ENCODE peak calls at places on chromosomes 2 and 18, in five cellular contexts. O, G, K, D and Q are unnamed samples.

GRCh38 chr2:206981089-206981674 is 41.9 kb downstream of the CPO start:
- DNase-seq in O (no peak), K (no peak), D (no peak), G (no peak), Q (no peak)

GRCh38 chr18:36315736-36316135 is 18.2 kb downstream of the FHOD3 start:
- DNase-seq in D (peak; percentile 63), O (peak; percentile 76), K (peak; percentile 67), G (no peak), Q (peak; percentile 59)

GRCh38 chr18:71028285-71028762 is 739.5 kb downstream of the SOCS6 start:
- DNase-seq in D (no peak), K (no peak), O (no peak), G (no peak), Q (no peak)

GRCh38 chr2:25042321-25043240 is 705 bp downstream of the EFR3B start:
- DNase-seq in K (peak; percentile 13), O (peak; percentile 78), D (peak; percentile 10), G (peak; percentile 68), Q (peak; percentile 11)

GRCh38 chr2:174025271-174026121 is 60.3 kb upstream of the SP3 start:
- DNase-seq in O (peak; percentile 72), G (peak; percentile 71), K (peak; percentile 99), D (peak; percentile 89), Q (no peak)

GRCh38 chr2:67999332-67999731 is 63.5 kb downstream of the C1D start:
- DNase-seq in O (no peak), K (no peak), D (no peak), G (no peak), Q (no peak)

GRCh38 chr2:235744161-235744560 is 250.3 kb downstream of the AGAP1 start:
- DNase-seq in D (no peak), G (no peak), O (no peak), K (no peak), Q (no peak)

GRCh38 chr2:150373374-150373773 is 114.1 kb downstream of the RND3 start:
- DNase-seq in O (no peak), G (no peak), D (no peak), K (no peak), Q (no peak)

GRCh38 chr2:102488063-102488462 is 15.0 kb downstream of the SLC9A4 start:
- DNase-seq in D (peak; percentile 51), O (no peak), K (peak; percentile 74), G (no peak), Q (peak; percentile 9)

GRCh38 chr2:71256421-71256820 is 29.5 kb upstream of the PAIP2B start:
- DNase-seq in G (no peak), D (no peak), K (no peak), O (no peak), Q (no peak)

GRCh38 chr2:109383505-109384307 is 230.1 kb downstream of the SEPTIN10 start:
- DNase-seq in K (no peak), G (peak; percentile 28), D (no peak), O (no peak), Q (no peak)

GRCh38 chr2:135960598-135961551 is 24.6 kb downstream of the DARS1 start:
- DNase-seq in K (peak; percentile 20), O (peak; percentile 15), G (no peak), D (peak; percentile 80), Q (no peak)

GRCh38 chr18:46832856-46833255 is 76.0 kb upstream of the ST8SIA5 start:
- DNase-seq in G (no peak), O (no peak), D (no peak), K (no peak), Q (no peak)

DNA sequence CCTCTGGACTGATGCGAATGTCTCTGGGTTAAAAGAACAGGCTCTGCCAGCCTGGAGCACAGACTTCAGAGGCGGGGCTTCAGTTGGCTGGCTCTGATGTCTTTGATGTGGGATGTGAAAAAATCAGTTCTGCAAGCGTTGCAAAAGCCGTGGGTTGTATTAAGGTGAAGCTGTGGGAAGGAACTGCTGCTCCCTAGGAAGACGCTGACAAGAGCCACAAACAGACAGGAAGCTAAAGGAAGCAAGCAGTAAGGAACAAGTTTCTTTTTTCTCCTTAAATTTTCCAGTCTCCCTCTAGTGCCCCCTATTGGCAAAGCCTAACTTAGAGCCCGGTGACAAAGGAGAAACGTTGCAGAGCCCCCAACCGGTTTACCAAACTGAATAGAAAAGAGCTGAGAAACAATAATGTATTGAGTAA is 239.0 kb downstream of the CCDC178 start:
- DNase-seq in O (peak; percentile 72), K (peak; percentile 35), D (no peak), G (no peak), Q (no peak)
- TF ChIP-seq CTCF in O (peak; percentile 83), K (peak; percentile 67), D (peak; percentile 34), G (peak; percentile 51), Q (no peak)

DNA sequence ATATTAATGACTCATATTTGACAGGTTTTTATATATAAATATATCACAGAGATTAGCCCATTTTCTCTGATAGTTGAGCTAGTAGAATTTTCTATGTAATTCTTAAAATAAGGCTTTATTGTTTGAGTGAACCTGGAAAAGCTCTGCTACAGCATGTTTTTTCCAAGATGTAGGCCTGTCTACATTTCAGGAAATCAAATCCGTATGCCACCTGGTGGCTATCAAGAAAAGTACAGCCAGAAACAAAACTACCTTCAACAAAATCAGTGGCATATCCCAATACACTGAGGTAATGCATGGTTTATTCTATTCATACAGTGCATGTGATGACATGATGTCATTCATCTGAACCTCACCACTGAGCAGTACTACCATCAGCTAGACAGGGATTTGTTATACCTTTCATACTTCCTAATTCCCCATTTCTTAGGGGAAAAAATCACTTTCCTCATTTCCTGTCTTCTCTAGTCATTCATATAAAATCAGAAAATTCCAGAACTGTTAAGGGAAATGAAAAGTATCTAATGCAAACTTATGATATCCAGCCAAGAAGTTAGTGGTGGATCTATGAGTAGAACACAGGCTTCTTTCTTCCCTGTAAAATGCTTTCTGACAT is 310.4 kb upstream of the SYT4 start:
- DNase-seq in D (peak; percentile 41), G (no peak), K (peak; percentile 46), O (peak; percentile 37), Q (peak; percentile 44)
- TF ChIP-seq CTCF in D (peak; percentile 67), G (peak; percentile 79), K (peak; percentile 80), O (peak; percentile 79), Q (peak; percentile 89)

GRCh38 chr18:51279367-51279984 is 82.0 kb upstream of the MEX3C start:
- DNase-seq in K (no peak), G (no peak), D (no peak), O (no peak), Q (no peak)

GRCh38 chr18:51273435-51273834 is 76.0 kb upstream of the MEX3C start:
- DNase-seq in G (no peak), K (no peak), D (no peak), O (no peak), Q (no peak)

GRCh38 chr18:51275712-51276473 is 78.4 kb upstream of the MEX3C start:
- DNase-seq in D (peak; percentile 0), G (no peak), O (no peak), K (peak; percentile 5), Q (no peak)

GRCh38 chr18:51278045-51278649 is 80.7 kb upstream of the MEX3C start:
- DNase-seq in D (no peak), O (peak; percentile 74), G (no peak), K (peak; percentile 27), Q (no peak)
- TF ChIP-seq CTCF in D (peak; percentile 11), O (peak; percentile 90), G (peak; percentile 39), K (peak; percentile 61), Q (peak; percentile 51)

GRCh38 chr2:164126960-164127359 is 391.2 kb upstream of the FIGN start:
- DNase-seq in K (no peak), G (no peak), D (no peak), O (no peak), Q (no peak)
- TF ChIP-seq CTCF in K (peak; percentile 14), G (peak; percentile 14), D (no peak), O (peak; percentile 45), Q (no peak)

DNA sequence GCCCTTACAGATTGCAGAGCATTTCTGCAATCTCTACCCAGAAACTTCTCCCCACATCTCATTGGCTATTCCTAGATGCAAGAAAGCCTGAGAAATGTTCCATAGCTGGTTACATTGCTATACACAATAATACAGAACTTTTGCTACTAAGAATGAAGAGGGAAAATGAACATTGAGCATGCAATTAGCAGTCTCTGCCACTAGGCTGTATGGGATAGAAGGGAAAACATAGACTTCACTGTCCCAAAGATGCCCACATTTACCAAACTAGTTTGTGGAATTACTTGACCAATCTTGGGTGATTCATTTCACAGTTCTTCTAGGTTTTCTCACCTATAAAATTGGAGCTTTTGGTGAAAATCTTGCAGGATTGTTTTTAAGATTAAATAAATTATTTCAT is 265.7 kb upstream of the NT5C1B start:
- DNase-seq in O (no peak), G (no peak), D (peak; percentile 22), K (peak; percentile 42), Q (peak; percentile 17)
- TF ChIP-seq CTCF in O (peak; percentile 54), G (peak; percentile 10), D (peak; percentile 44), K (peak; percentile 69), Q (peak; percentile 74)

GRCh38 chr2:501130-501529 is 176.1 kb downstream of the TMEM18 start:
- DNase-seq in K (no peak), G (no peak), O (peak; percentile 46), D (no peak), Q (no peak)
- TF ChIP-seq CTCF in K (no peak), G (no peak), O (peak; percentile 37), D (no peak), Q (no peak)

DNA sequence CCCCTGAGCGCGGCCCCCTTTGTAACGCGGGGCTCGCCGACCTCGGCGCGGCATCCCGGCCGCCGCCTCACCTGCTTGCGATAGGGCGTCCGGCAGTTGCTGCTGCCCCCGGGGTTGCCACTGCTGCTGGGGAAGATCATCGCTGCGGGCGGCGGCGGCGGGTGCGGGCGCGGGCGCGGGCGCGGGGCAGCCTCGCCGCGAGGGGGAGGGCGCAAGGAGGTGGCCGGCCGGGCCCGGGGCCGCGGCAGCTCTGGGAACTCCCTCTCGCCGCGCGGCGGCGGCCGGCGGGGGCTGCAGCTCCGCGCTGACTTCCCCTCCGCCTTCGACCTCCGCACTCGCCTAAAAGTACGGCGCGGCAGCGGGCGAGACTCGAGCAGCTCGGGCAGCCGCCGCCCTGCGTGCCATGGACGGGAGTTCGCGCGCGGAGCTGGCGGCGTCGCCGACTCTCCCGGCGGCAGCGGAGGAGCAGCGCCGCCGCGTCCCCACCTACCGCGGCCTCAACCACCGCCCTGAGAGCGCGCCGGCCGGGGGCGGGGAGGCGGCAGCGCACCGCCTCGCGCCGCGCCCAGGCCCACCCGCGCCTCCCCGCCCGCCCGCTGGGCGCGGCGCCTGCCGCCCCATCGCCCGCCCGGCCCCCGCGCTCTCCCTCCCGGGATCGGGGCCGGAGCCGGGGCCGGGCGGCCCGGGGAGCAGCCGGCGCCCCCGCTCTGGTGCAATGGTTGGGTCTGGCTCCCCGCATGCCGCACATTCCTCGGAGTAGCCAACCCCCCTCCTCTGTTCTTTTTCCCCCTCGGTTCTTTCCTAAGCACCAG is 86.0 kb downstream of the RBMS1 start:
- DNase-seq in O (peak; percentile 86), K (no peak), D (peak; percentile 54), G (peak; percentile 88), Q (peak; percentile 36)
- TF ChIP-seq CTCF in O (no peak), K (no peak), D (no peak), G (peak; percentile 11), Q (no peak)

GRCh38 chr2:105405291-105405690 is 6.4 kb upstream of the FHL2 start:
- DNase-seq in K (peak; percentile 55), O (no peak), D (peak; percentile 77), G (no peak), Q (peak; percentile 78)

GRCh38 chr2:105403241-105403784 is 4.5 kb upstream of the FHL2 start:
- DNase-seq in K (no peak), D (no peak), O (no peak), G (no peak), Q (no peak)

GRCh38 chr2:105404736-105405135 is 5.9 kb upstream of the FHL2 start:
- DNase-seq in D (no peak), K (no peak), O (no peak), G (no peak), Q (no peak)

GRCh38 chr2:105402809-105403208 is 4.0 kb upstream of the FHL2 start:
- DNase-seq in O (no peak), D (no peak), K (no peak), G (no peak), Q (no peak)

GRCh38 chr2:105403785-105404698 is 5.2 kb upstream of the FHL2 start:
- DNase-seq in K (peak; percentile 97), D (peak; percentile 94), O (no peak), G (no peak), Q (peak; percentile 95)
- TF ChIP-seq CTCF in K (peak; percentile 55), D (peak; percentile 43), O (peak; percentile 18), G (no peak), Q (peak; percentile 76)